ENCODE peak calls at places on chromosome 13, in eight cellular contexts. One of them, this sample, is unnamed.

GRCh38 chr13:76266566-76266965 is 619.6 kb downstream of the KCTD12 start:
- DNase-seq in BJ: no peak
- DNase-seq in hippocampal formation: no peak
- DNase-seq in stimulated activated CD8-positive, alpha-beta memory T cell treated with anti-CD3 and anti-CD28 coated beads, Interleukin-15, amount 100 ng/mL, for 24 hours: no peak
- DNase-seq in thoracic aorta: no peak
- DNase-seq in brain microvascular endothelial cell: no peak
- DNase-seq in left lung: no peak
- DNase-seq in dermis blood vessel endothelial cell: no peak
- DNase-seq in this sample: no peak

GRCh38 chr13:73138276-73138950 is 79.6 kb downstream of the KLF5 start:
- DNase-seq in dermis blood vessel endothelial cell: no peak
- DNase-seq in brain microvascular endothelial cell: peak; percentile 45
- DNase-seq in left lung: peak; percentile 34
- DNase-seq in stimulated activated CD8-positive, alpha-beta memory T cell treated with anti-CD3 and anti-CD28 coated beads, Interleukin-15, amount 100 ng/mL, for 24 hours: no peak
- DNase-seq in thoracic aorta: no peak
- DNase-seq in BJ: no peak
- DNase-seq in hippocampal formation: no peak
- DNase-seq in this sample: no peak

GRCh38 chr13:107043016-107043957 is 475.4 kb upstream of the ARGLU1 start:
- DNase-seq in left lung: no peak
- DNase-seq in stimulated activated CD8-positive, alpha-beta memory T cell treated with anti-CD3 and anti-CD28 coated beads, Interleukin-15, amount 100 ng/mL, for 24 hours: no peak
- DNase-seq in brain microvascular endothelial cell: no peak
- DNase-seq in BJ: peak; percentile 68
- DNase-seq in dermis blood vessel endothelial cell: no peak
- DNase-seq in thoracic aorta: no peak
- DNase-seq in hippocampal formation: no peak
- DNase-seq in this sample: no peak

GRCh38 chr13:86831084-86831483 is 840.1 kb upstream of the SLITRK5 start:
- DNase-seq in stimulated activated CD8-positive, alpha-beta memory T cell treated with anti-CD3 and anti-CD28 coated beads, Interleukin-15, amount 100 ng/mL, for 24 hours: no peak
- DNase-seq in brain microvascular endothelial cell: no peak
- DNase-seq in left lung: no peak
- DNase-seq in dermis blood vessel endothelial cell: no peak
- DNase-seq in BJ: no peak
- DNase-seq in hippocampal formation: no peak
- DNase-seq in thoracic aorta: no peak
- DNase-seq in this sample: no peak

GRCh38 chr13:109708014-109708617 is 78.3 kb downstream of the IRS2 start:
- DNase-seq in hippocampal formation: no peak
- DNase-seq in brain microvascular endothelial cell: no peak
- DNase-seq in stimulated activated CD8-positive, alpha-beta memory T cell treated with anti-CD3 and anti-CD28 coated beads, Interleukin-15, amount 100 ng/mL, for 24 hours: no peak
- DNase-seq in dermis blood vessel endothelial cell: no peak
- DNase-seq in left lung: no peak
- DNase-seq in thoracic aorta: no peak
- DNase-seq in BJ: no peak
- DNase-seq in this sample: no peak

GRCh38 chr13:35714588-35714987 is 238.1 kb upstream of the MAB21L1 start:
- DNase-seq in stimulated activated CD8-positive, alpha-beta memory T cell treated with anti-CD3 and anti-CD28 coated beads, Interleukin-15, amount 100 ng/mL, for 24 hours: no peak
- DNase-seq in brain microvascular endothelial cell: no peak
- DNase-seq in BJ: no peak
- DNase-seq in dermis blood vessel endothelial cell: peak; percentile 6
- DNase-seq in left lung: no peak
- DNase-seq in thoracic aorta: no peak
- DNase-seq in hippocampal formation: no peak
- DNase-seq in this sample: no peak

GRCh38 chr13:36154567-36155231 is 23.5 kb upstream of the DCLK1 start:
- DNase-seq in BJ: no peak
- DNase-seq in brain microvascular endothelial cell: peak; percentile 77
- DNase-seq in thoracic aorta: no peak
- DNase-seq in left lung: no peak
- DNase-seq in dermis blood vessel endothelial cell: no peak
- DNase-seq in stimulated activated CD8-positive, alpha-beta memory T cell treated with anti-CD3 and anti-CD28 coated beads, Interleukin-15, amount 100 ng/mL, for 24 hours: no peak
- DNase-seq in hippocampal formation: no peak
- DNase-seq in this sample: no peak

GRCh38 chr13:73335226-73335625 is 276.4 kb downstream of the KLF5 start:
- DNase-seq in left lung: no peak
- DNase-seq in hippocampal formation: no peak
- DNase-seq in thoracic aorta: no peak
- DNase-seq in dermis blood vessel endothelial cell: peak; percentile 68
- DNase-seq in BJ: peak; percentile 57
- DNase-seq in brain microvascular endothelial cell: peak; percentile 25
- DNase-seq in stimulated activated CD8-positive, alpha-beta memory T cell treated with anti-CD3 and anti-CD28 coated beads, Interleukin-15, amount 100 ng/mL, for 24 hours: no peak
- DNase-seq in this sample: no peak

GRCh38 chr13:26965976-26966375 is 205.4 kb upstream of the GPR12 start:
- DNase-seq in BJ: no peak
- DNase-seq in stimulated activated CD8-positive, alpha-beta memory T cell treated with anti-CD3 and anti-CD28 coated beads, Interleukin-15, amount 100 ng/mL, for 24 hours: no peak
- DNase-seq in brain microvascular endothelial cell: peak; percentile 32
- DNase-seq in left lung: no peak
- DNase-seq in hippocampal formation: no peak
- DNase-seq in thoracic aorta: no peak
- DNase-seq in dermis blood vessel endothelial cell: no peak
- DNase-seq in this sample: no peak

GRCh38 chr13:48096670-48097069 is 1.8 kb upstream of the MED4 start:
- DNase-seq in dermis blood vessel endothelial cell: no peak
- DNase-seq in BJ: no peak
- DNase-seq in stimulated activated CD8-positive, alpha-beta memory T cell treated with anti-CD3 and anti-CD28 coated beads, Interleukin-15, amount 100 ng/mL, for 24 hours: no peak
- DNase-seq in thoracic aorta: no peak
- DNase-seq in left lung: no peak
- DNase-seq in brain microvascular endothelial cell: no peak
- DNase-seq in hippocampal formation: no peak
- DNase-seq in this sample: no peak

GRCh38 chr13:109541081-109541480 is 245.3 kb downstream of the IRS2 start:
- DNase-seq in dermis blood vessel endothelial cell: no peak
- DNase-seq in left lung: no peak
- DNase-seq in brain microvascular endothelial cell: no peak
- DNase-seq in hippocampal formation: no peak
- DNase-seq in BJ: no peak
- DNase-seq in thoracic aorta: no peak
- DNase-seq in stimulated activated CD8-positive, alpha-beta memory T cell treated with anti-CD3 and anti-CD28 coated beads, Interleukin-15, amount 100 ng/mL, for 24 hours: no peak
- DNase-seq in this sample: no peak

GRCh38 chr13:100497394-100497793 is 91.2 kb downstream of the GGACT start:
- DNase-seq in BJ: no peak
- DNase-seq in brain microvascular endothelial cell: peak; percentile 41
- DNase-seq in stimulated activated CD8-positive, alpha-beta memory T cell treated with anti-CD3 and anti-CD28 coated beads, Interleukin-15, amount 100 ng/mL, for 24 hours: no peak
- DNase-seq in hippocampal formation: no peak
- DNase-seq in dermis blood vessel endothelial cell: peak; percentile 67
- DNase-seq in thoracic aorta: no peak
- DNase-seq in left lung: no peak
- DNase-seq in this sample: no peak

GRCh38 chr13:30292325-30292724 is 15.0 kb downstream of the KATNAL1 start:
- DNase-seq in brain microvascular endothelial cell: no peak
- DNase-seq in left lung: no peak
- DNase-seq in stimulated activated CD8-positive, alpha-beta memory T cell treated with anti-CD3 and anti-CD28 coated beads, Interleukin-15, amount 100 ng/mL, for 24 hours: no peak
- DNase-seq in hippocampal formation: no peak
- DNase-seq in thoracic aorta: no peak
- DNase-seq in BJ: no peak
- DNase-seq in dermis blood vessel endothelial cell: no peak
- DNase-seq in this sample: no peak

GRCh38 chr13:74062933-74063332 is 71.3 kb downstream of the KLF12 start:
- DNase-seq in thoracic aorta: peak; percentile 27
- DNase-seq in left lung: no peak
- DNase-seq in brain microvascular endothelial cell: peak; percentile 75
- DNase-seq in stimulated activated CD8-positive, alpha-beta memory T cell treated with anti-CD3 and anti-CD28 coated beads, Interleukin-15, amount 100 ng/mL, for 24 hours: no peak
- DNase-seq in BJ: no peak
- DNase-seq in dermis blood vessel endothelial cell: peak; percentile 44
- DNase-seq in hippocampal formation: no peak
- DNase-seq in this sample: peak; percentile 64

GRCh38 chr13:75960538-75960994 is 324.4 kb downstream of the LMO7 start:
- DNase-seq in hippocampal formation: no peak
- DNase-seq in BJ: no peak
- DNase-seq in stimulated activated CD8-positive, alpha-beta memory T cell treated with anti-CD3 and anti-CD28 coated beads, Interleukin-15, amount 100 ng/mL, for 24 hours: no peak
- DNase-seq in dermis blood vessel endothelial cell: no peak
- DNase-seq in brain microvascular endothelial cell: no peak
- DNase-seq in left lung: no peak
- DNase-seq in thoracic aorta: no peak
- DNase-seq in this sample: no peak

GRCh38 chr13:114144606-114145244 is 12.3 kb upstream of the RASA3 start:
- DNase-seq in stimulated activated CD8-positive, alpha-beta memory T cell treated with anti-CD3 and anti-CD28 coated beads, Interleukin-15, amount 100 ng/mL, for 24 hours: no peak
- DNase-seq in left lung: no peak
- DNase-seq in dermis blood vessel endothelial cell: no peak
- DNase-seq in thoracic aorta: no peak
- DNase-seq in brain microvascular endothelial cell: no peak
- DNase-seq in hippocampal formation: no peak
- DNase-seq in BJ: no peak
- DNase-seq in this sample: no peak

GRCh38 chr13:109419896-109420295 is 366.5 kb downstream of the IRS2 start:
- DNase-seq in thoracic aorta: no peak
- DNase-seq in hippocampal formation: no peak
- DNase-seq in left lung: no peak
- DNase-seq in dermis blood vessel endothelial cell: no peak
- DNase-seq in BJ: no peak
- DNase-seq in stimulated activated CD8-positive, alpha-beta memory T cell treated with anti-CD3 and anti-CD28 coated beads, Interleukin-15, amount 100 ng/mL, for 24 hours: no peak
- DNase-seq in brain microvascular endothelial cell: no peak
- DNase-seq in this sample: no peak

GRCh38 chr13:20127263-20127562 is 33.6 kb downstream of the GJA3 start:
- DNase-seq in dermis blood vessel endothelial cell: no peak
- DNase-seq in left lung: no peak
- DNase-seq in brain microvascular endothelial cell: no peak
- DNase-seq in BJ: no peak
- DNase-seq in thoracic aorta: no peak
- DNase-seq in stimulated activated CD8-positive, alpha-beta memory T cell treated with anti-CD3 and anti-CD28 coated beads, Interleukin-15, amount 100 ng/mL, for 24 hours: no peak
- DNase-seq in hippocampal formation: no peak
- DNase-seq in this sample: no peak

GRCh38 chr13:93298741-93299140 is 72.1 kb downstream of the GPC6 start:
- DNase-seq in left lung: no peak
- DNase-seq in brain microvascular endothelial cell: no peak
- DNase-seq in dermis blood vessel endothelial cell: no peak
- DNase-seq in hippocampal formation: no peak
- DNase-seq in thoracic aorta: no peak
- DNase-seq in stimulated activated CD8-positive, alpha-beta memory T cell treated with anti-CD3 and anti-CD28 coated beads, Interleukin-15, amount 100 ng/mL, for 24 hours: no peak
- DNase-seq in BJ: no peak
- DNase-seq in this sample: no peak

GRCh38 chr13:21625366-21625765 is 21.4 kb upstream of the MICU2 start:
- DNase-seq in thoracic aorta: no peak
- DNase-seq in BJ: no peak
- DNase-seq in dermis blood vessel endothelial cell: peak; percentile 48
- DNase-seq in stimulated activated CD8-positive, alpha-beta memory T cell treated with anti-CD3 and anti-CD28 coated beads, Interleukin-15, amount 100 ng/mL, for 24 hours: no peak
- DNase-seq in brain microvascular endothelial cell: peak; percentile 18
- DNase-seq in hippocampal formation: no peak
- DNase-seq in left lung: no peak
- DNase-seq in this sample: peak; percentile 28

GRCh38 chr13:43663474-43664090 is 123.2 kb downstream of the ENOX1 start:
- DNase-seq in hippocampal formation: no peak
- DNase-seq in left lung: no peak
- DNase-seq in dermis blood vessel endothelial cell: no peak
- DNase-seq in thoracic aorta: no peak
- DNase-seq in BJ: no peak
- DNase-seq in brain microvascular endothelial cell: no peak
- DNase-seq in stimulated activated CD8-positive, alpha-beta memory T cell treated with anti-CD3 and anti-CD28 coated beads, Interleukin-15, amount 100 ng/mL, for 24 hours: no peak
- DNase-seq in this sample: no peak

GRCh38 chr13:41547253-41548000 is 90.1 kb downstream of the RGCC start:
- DNase-seq in left lung: no peak
- DNase-seq in brain microvascular endothelial cell: no peak
- DNase-seq in stimulated activated CD8-positive, alpha-beta memory T cell treated with anti-CD3 and anti-CD28 coated beads, Interleukin-15, amount 100 ng/mL, for 24 hours: no peak
- DNase-seq in dermis blood vessel endothelial cell: no peak
- DNase-seq in BJ: no peak
- DNase-seq in thoracic aorta: no peak
- DNase-seq in hippocampal formation: peak; percentile 94
- DNase-seq in this sample: peak; percentile 97

GRCh38 chr13:99845136-99845874 is 126.3 kb downstream of the ZIC5 start:
- DNase-seq in hippocampal formation: no peak
- DNase-seq in stimulated activated CD8-positive, alpha-beta memory T cell treated with anti-CD3 and anti-CD28 coated beads, Interleukin-15, amount 100 ng/mL, for 24 hours: no peak
- DNase-seq in brain microvascular endothelial cell: no peak
- DNase-seq in dermis blood vessel endothelial cell: no peak
- DNase-seq in left lung: no peak
- DNase-seq in thoracic aorta: no peak
- DNase-seq in BJ: no peak
- DNase-seq in this sample: no peak

GRCh38 chr13:78102121-78102677 is 183.6 kb upstream of the EDNRB start:
- DNase-seq in BJ: peak; percentile 8
- DNase-seq in left lung: no peak
- DNase-seq in brain microvascular endothelial cell: peak; percentile 4
- DNase-seq in thoracic aorta: no peak
- DNase-seq in dermis blood vessel endothelial cell: peak; percentile 35
- DNase-seq in hippocampal formation: no peak
- DNase-seq in stimulated activated CD8-positive, alpha-beta memory T cell treated with anti-CD3 and anti-CD28 coated beads, Interleukin-15, amount 100 ng/mL, for 24 hours: no peak
- DNase-seq in this sample: peak; percentile 44

GRCh38 chr13:68697551-68697950 is 1410.1 kb upstream of the ATXN8OS start:
- DNase-seq in dermis blood vessel endothelial cell: no peak
- DNase-seq in left lung: no peak
- DNase-seq in BJ: no peak
- DNase-seq in stimulated activated CD8-positive, alpha-beta memory T cell treated with anti-CD3 and anti-CD28 coated beads, Interleukin-15, amount 100 ng/mL, for 24 hours: no peak
- DNase-seq in thoracic aorta: no peak
- DNase-seq in hippocampal formation: no peak
- DNase-seq in brain microvascular endothelial cell: no peak
- DNase-seq in this sample: peak; percentile 14

GRCh38 chr13:57632276-57633140 is 964 bp downstream of the PCDH17 start:
- DNase-seq in left lung: no peak
- DNase-seq in dermis blood vessel endothelial cell: no peak
- DNase-seq in stimulated activated CD8-positive, alpha-beta memory T cell treated with anti-CD3 and anti-CD28 coated beads, Interleukin-15, amount 100 ng/mL, for 24 hours: no peak
- DNase-seq in brain microvascular endothelial cell: no peak
- DNase-seq in hippocampal formation: peak; percentile 72
- DNase-seq in thoracic aorta: no peak
- DNase-seq in BJ: no peak
- DNase-seq in this sample: no peak